ENCODE peak calls at places on chromosomes 3 and 15, in five cellular contexts. N is astrocyte of the cerebellum, P is lower leg skin, X is Panc1, L is fibroblast of lung. S is an unnamed sample.

GRCh38 chr15:66229790-66230460 is 23.6 kb downstream of the MEGF11 start:
- DNase-seq in N (no peak), P (no peak), X (no peak), L (no peak), S (no peak)

GRCh38 chr3:98807011-98807410 is 43.9 kb downstream of the ST3GAL6 start:
- DNase-seq in N (no peak), P (no peak), X (no peak), L (peak; percentile 79), S (peak; percentile 81)

GRCh38 chr3:188179006-188179966 is 25.3 kb downstream of the LPP start:
- DNase-seq in N (peak; percentile 35), P (no peak), X (no peak), L (peak; percentile 94), S (no peak)

GRCh38 chr15:31486906-31487695 is 160.5 kb downstream of the KLF13 start:
- DNase-seq in N (no peak), P (peak; percentile 84), X (no peak), L (no peak), S (no peak)

GRCh38 chr3:188788621-188789081 is 383.1 kb upstream of the TPRG1 start:
- DNase-seq in N (peak; percentile 81), P (no peak), X (no peak), L (peak; percentile 98), S (peak; percentile 72)

GRCh38 chr3:170760174-170760526 is 109.8 kb downstream of the RPL22L1 start:
- DNase-seq in N (no peak), P (no peak), X (no peak), L (peak; percentile 77), S (no peak)

GRCh38 chr3:67000006-67000405 is 1.9 kb downstream of the KBTBD8 start:
- DNase-seq in N (no peak), P (no peak), X (no peak), L (peak; percentile 70), S (peak; percentile 87)

GRCh38 chr15:30924353-30924752 is 20.6 kb downstream of the FAN1 start:
- DNase-seq in N (peak; percentile 87), P (no peak), X (no peak), L (peak; percentile 91), S (no peak)

GRCh38 chr15:95416576-95416975 is 913.9 kb upstream of the NR2F2 start:
- DNase-seq in N (no peak), P (no peak), X (no peak), L (no peak), S (no peak)

GRCh38 chr3:24454862-24455261 is 39.8 kb downstream of the THRB start:
- DNase-seq in N (no peak), P (no peak), X (no peak), L (no peak), S (no peak)

GRCh38 chr3:39099738-39100499 is 7.5 kb downstream of the GORASP1 start:
- DNase-seq in N (no peak), P (peak; percentile 74), X (no peak), L (no peak), S (no peak)

GRCh38 chr15:26132786-26133185 is 269.7 kb upstream of the ATP10A start:
- DNase-seq in N (no peak), P (no peak), X (no peak), L (no peak), S (no peak)

GRCh38 chr3:41102750-41103149 is 96.6 kb upstream of the CTNNB1 start:
- DNase-seq in N (no peak), P (no peak), X (no peak), L (no peak), S (no peak)

GRCh38 chr3:33438284-33438668 is 1.9 kb downstream of the UBP1 start:
- DNase-seq in N (peak; percentile 42), P (no peak), X (no peak), L (peak; percentile 58), S (peak; percentile 22)

GRCh38 chr3:170037463-170038433 is at the start of gene GPR160:
- DNase-seq in N (no peak), P (peak; percentile 90), X (peak; percentile 15), L (peak; percentile 14), S (peak; percentile 45)

GRCh38 chr15:52071570-52071969 is 41.0 kb downstream of the BCL2L10 start:
- DNase-seq in N (no peak), P (no peak), X (no peak), L (no peak), S (peak; percentile 98)

GRCh38 chr3:147680820-147681488 is 271.8 kb downstream of the ZIC1 start:
- DNase-seq in N (no peak), P (no peak), X (no peak), L (peak; percentile 15), S (no peak)

GRCh38 chr3:89841041-89841440 is 733.6 kb downstream of the EPHA3 start:
- DNase-seq in N (no peak), P (no peak), X (no peak), L (no peak), S (peak; percentile 6)

GRCh38 chr15:41849204-41849603 is 10.6 kb downstream of the PLA2G4B start:
- DNase-seq in N (no peak), P (no peak), X (no peak), L (no peak), S (peak; percentile 75)

GRCh38 chr3:131036200-131036816 is 9.6 kb downstream of the NEK11 start:
- DNase-seq in N (peak; percentile 70), P (no peak), X (no peak), L (peak; percentile 89), S (peak; percentile 27)

GRCh38 chr3:10392244-10392643 is 71.3 kb upstream of the SEC13 start:
- DNase-seq in N (no peak), P (no peak), X (no peak), L (no peak), S (no peak)

GRCh38 chr3:127673191-127674098 is 693 bp downstream of the ABTB1 start:
- DNase-seq in N (no peak), P (peak; percentile 89), X (no peak), L (peak; percentile 58), S (peak; percentile 28)

GRCh38 chr3:128805771-128806170 is 73.6 kb upstream of the ACAD9 start:
- DNase-seq in N (no peak), P (no peak), X (no peak), L (peak; percentile 31), S (peak; percentile 84)

GRCh38 chr15:61201322-61201721 is 27.8 kb downstream of the RORA start:
- DNase-seq in N (no peak), P (no peak), X (no peak), L (no peak), S (no peak)

GRCh38 chr15:61199681-61200080 is 29.4 kb downstream of the RORA start:
- DNase-seq in N (no peak), P (no peak), X (no peak), L (no peak), S (no peak)

GRCh38 chr15:61206767-61207166 is 22.3 kb downstream of the RORA start:
- DNase-seq in N (no peak), P (no peak), X (no peak), L (no peak), S (no peak)

GRCh38 chr15:61200626-61201025 is 28.5 kb downstream of the RORA start:
- DNase-seq in N (no peak), P (no peak), X (no peak), L (no peak), S (no peak)

GRCh38 chr15:61205427-61205826 is 23.7 kb downstream of the RORA start:
- DNase-seq in N (peak; percentile 29), P (no peak), X (no peak), L (peak; percentile 65), S (no peak)
- H3K4me3 ChIP-seq in N (peak overlapping the region; percentile 23), P (no peak overlapping the region), X (no peak overlapping the region), L (no peak overlapping the region), S (no peak overlapping the region)

DNA sequence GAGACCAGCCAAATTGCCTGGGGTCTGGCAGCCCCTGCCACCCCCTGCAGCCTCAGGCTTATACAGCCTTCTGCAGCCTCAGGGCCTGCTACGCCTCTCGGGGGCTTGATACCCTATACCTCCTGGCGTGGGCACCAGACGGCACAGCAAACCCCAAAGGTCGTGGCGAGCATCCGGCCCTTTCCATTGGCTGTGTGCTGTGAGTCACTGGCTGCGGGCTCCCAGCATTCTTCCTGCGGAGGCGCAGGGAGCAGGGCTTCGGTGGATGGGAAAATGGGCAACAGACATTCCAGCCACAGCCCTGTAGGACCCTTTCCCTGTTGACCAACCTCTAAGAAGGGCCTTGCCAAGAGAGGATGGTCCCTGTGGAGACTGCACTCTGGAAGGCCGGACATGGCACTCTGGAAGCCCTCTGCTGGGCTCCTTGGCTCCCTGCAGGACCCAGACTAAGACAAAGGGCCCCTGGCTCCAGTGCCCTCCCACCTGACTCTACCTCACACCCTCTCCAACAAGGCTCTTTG is 59.6 kb downstream of the ITGA11 start:
- DNase-seq in N (peak; percentile 45), P (peak; percentile 67), X (no peak), L (peak; percentile 82), S (peak; percentile 32)
- TF ChIP-seq CTCF in N (peak; percentile 69), P (no peak), X (peak; percentile 73), L (peak; percentile 26), S (peak; percentile 51)

GRCh38 chr3:60435941-60436650 is 815.2 kb downstream of the FHIT start:
- DNase-seq in N (no peak), P (no peak), X (no peak), L (no peak), S (no peak)

GRCh38 chr3:60430208-60430607 is 821.0 kb downstream of the FHIT start:
- DNase-seq in N (no peak), P (no peak), X (no peak), L (no peak), S (no peak)

GRCh38 chr3:60434323-60434722 is 816.9 kb downstream of the FHIT start:
- DNase-seq in N (no peak), P (no peak), X (no peak), L (no peak), S (no peak)

GRCh38 chr3:60431599-60431958 is 819.7 kb downstream of the FHIT start:
- DNase-seq in N (no peak), P (no peak), X (no peak), L (peak; percentile 14), S (peak; percentile 2)

DNA sequence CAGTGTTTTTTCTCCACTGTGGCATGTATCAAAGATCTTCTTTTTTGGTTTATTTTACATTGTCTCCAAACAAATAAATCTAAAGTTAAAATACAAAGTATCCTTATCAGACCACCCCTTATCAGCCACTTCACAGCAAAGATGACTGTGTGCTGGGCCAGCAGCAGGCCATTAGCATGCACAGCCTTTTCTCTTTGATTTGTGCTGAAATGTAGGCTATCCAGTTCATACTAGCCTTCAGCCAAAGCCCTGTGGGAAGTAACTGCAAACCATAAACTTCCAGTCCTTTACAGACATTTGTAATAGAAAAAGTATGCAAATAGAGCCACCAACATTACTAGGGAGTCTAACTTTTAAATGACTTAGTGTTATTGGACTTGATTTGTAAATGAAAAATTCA is 816.3 kb downstream of the FHIT start:
- DNase-seq in N (no peak), P (no peak), X (no peak), L (peak; percentile 45), S (no peak)
- H3K4me3 ChIP-seq in N (no peak overlapping the region), P (no peak overlapping the region), X (no peak overlapping the region), L (no peak overlapping the region), S (no peak overlapping the region)

DNA sequence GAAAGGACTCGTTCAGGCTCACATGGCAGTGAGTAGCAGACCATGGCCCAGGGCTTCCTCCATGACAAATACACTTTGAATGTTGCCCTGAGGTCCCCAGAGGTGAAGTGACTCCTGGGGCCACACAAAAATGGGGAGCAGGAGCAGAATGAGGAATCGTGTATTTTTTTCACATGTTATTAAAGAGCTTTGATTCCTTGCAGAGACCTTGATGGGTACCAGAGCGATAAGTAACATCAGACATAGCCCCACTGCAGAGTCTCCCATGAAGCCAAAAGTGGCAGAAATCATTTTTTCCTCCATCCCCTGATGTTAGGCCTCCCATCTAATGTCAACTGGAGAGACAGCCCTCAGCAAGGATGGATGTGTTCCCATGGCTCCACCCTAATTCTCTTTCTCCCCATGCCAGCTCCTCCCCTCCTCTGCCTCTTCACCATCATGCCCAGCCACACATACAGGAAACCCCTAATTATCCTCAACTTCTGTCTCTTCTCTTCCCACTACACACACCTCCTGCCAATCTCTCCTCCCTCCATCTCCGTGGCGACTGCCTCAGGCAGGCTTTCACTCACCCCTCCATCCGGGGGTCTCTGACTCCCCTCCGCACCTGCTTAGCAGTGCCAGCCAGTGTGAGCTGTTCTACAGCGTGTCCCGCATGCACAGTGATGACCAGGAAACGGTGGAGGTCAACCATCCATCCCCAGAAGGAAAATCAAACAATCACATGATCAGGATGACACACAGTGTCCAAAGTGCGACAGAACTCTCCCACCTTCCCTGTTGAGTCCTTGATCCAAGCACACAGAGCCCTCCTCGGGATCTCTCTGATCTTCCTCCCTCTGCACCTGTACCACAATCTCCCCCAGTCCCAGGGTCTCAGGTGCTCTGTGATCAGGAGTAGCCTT is 7.1 kb upstream of the SSUH2 start:
- DNase-seq in N (no peak), P (no peak), X (no peak), L (no peak), S (no peak)
- TF ChIP-seq CTCF in N (no peak), P (no peak), X (no peak), L (no peak), S (no peak)

S was measured in epithelial cell of esophagus.